ENCODE peak calls at places on chromosomes 1 and 21, in six cellular contexts. A is skeletal muscle cell; N is activated naive CD4-positive, alpha-beta T cell; T is A172; L is heart right ventricle; P is NCI-H1694. V is an unnamed sample.

GRCh38 chr1:154547333-154547732 is 11.1 kb downstream of the UBE2Q1 start:
- DNase-seq in T (no peak), L (no peak), P (no peak), N (no peak), A (no peak), V (no peak)

GRCh38 chr1:98457212-98457611 is 204.3 kb upstream of the SNX7 start:
- DNase-seq in T (no peak), A (no peak), N (no peak), P (no peak), L (no peak), V (no peak)

GRCh38 chr1:8015809-8016165 is 10.3 kb downstream of the ERRFI1 start:
- DNase-seq in P (no peak), T (no peak), N (no peak), A (no peak), L (no peak), V (peak; percentile 15)

GRCh38 chr21:37792046-37792445 is 124.2 kb downstream of the KCNJ6 start:
- DNase-seq in T (no peak), N (no peak), A (peak; percentile 26), L (no peak), P (no peak), V (no peak)

GRCh38 chr1:233440952-233441401 is 113.5 kb downstream of the MAP3K21 start:
- DNase-seq in N (no peak), A (peak; percentile 14), T (peak; percentile 82), L (peak; percentile 7), P (peak; percentile 83), V (peak; percentile 51)

GRCh38 chr1:150106331-150106730 is 38.8 kb downstream of the VPS45 start:
- DNase-seq in A (no peak), N (no peak), T (no peak), P (no peak), L (no peak), V (no peak)

GRCh38 chr1:2803086-2803930 is 1.8 kb upstream of the TTC34 start:
- DNase-seq in P (no peak), N (no peak), L (no peak), A (no peak), T (no peak), V (no peak)

GRCh38 chr1:22889213-22889827 is 83.3 kb downstream of the LACTBL1 start:
- DNase-seq in N (no peak), L (no peak), P (peak; percentile 14), T (peak; percentile 16), A (no peak), V (peak; percentile 33)

GRCh38 chr1:224623743-224624333 is 7.7 kb downstream of the CNIH3 start:
- DNase-seq in P (no peak), A (peak; percentile 83), L (no peak), T (peak; percentile 100), N (peak; percentile 15), V (peak; percentile 90)

GRCh38 chr1:178702141-178702540 is 22.9 kb upstream of the RALGPS2 start:
- DNase-seq in P (no peak), A (no peak), N (no peak), L (no peak), T (no peak), V (no peak)

GRCh38 chr1:203028067-203028783 is 1.9 kb downstream of the PPFIA4 start:
- DNase-seq in L (no peak), P (no peak), A (no peak), N (no peak), T (no peak), V (no peak)

GRCh38 chr1:108747128-108747827 is 804 bp downstream of the STXBP3 start:
- DNase-seq in T (peak; percentile 83), A (peak; percentile 56), L (peak; percentile 82), P (peak; percentile 11), N (no peak), V (peak; percentile 90)

GRCh38 chr1:28392027-28392652 is 22.6 kb downstream of the PHACTR4 start:
- DNase-seq in T (peak; percentile 61), P (no peak), L (no peak), A (peak; percentile 62), N (no peak), V (peak; percentile 62)

GRCh38 chr1:34685225-34685624 is 69.6 kb upstream of the GJB5 start:
- DNase-seq in A (no peak), N (no peak), P (no peak), T (no peak), L (no peak), V (no peak)

GRCh38 chr1:214316597-214316996 is 35.6 kb downstream of the SMYD2 start:
- DNase-seq in P (no peak), T (peak; percentile 73), N (no peak), A (no peak), L (peak; percentile 50), V (peak; percentile 44)

GRCh38 chr1:82806133-82806532 is 1005.4 kb downstream of the ADGRL2 start:
- DNase-seq in P (no peak), A (no peak), N (no peak), T (no peak), L (no peak), V (no peak)

GRCh38 chr1:204863024-204863423 is 7.6 kb upstream of the NFASC start:
- DNase-seq in A (no peak), T (no peak), L (peak; percentile 25), N (no peak), P (no peak), V (no peak)

GRCh38 chr1:3444736-3445135 is 9.7 kb upstream of the ARHGEF16 start:
- DNase-seq in N (no peak), P (no peak), L (no peak), A (no peak), T (no peak), V (no peak)

GRCh38 chr21:36120304-36120902 is 14.5 kb upstream of the CBR3 start:
- DNase-seq in T (no peak), N (no peak), L (no peak), A (no peak), P (no peak), V (no peak)

GRCh38 chr21:29205988-29206387 is 75.5 kb downstream of the MAP3K7CL start:
- DNase-seq in T (no peak), N (no peak), A (no peak), P (no peak), L (no peak), V (no peak)

GRCh38 chr1:212260557-212261342 is 24.5 kb upstream of the PPP2R5A start:
- DNase-seq in P (no peak), L (no peak), A (no peak), T (peak; percentile 77), N (no peak), V (peak; percentile 74)

GRCh38 chr1:22868331-22868730 is 104.3 kb downstream of the LACTBL1 start:
- DNase-seq in L (no peak), T (no peak), N (no peak), P (no peak), A (no peak), V (no peak)

GRCh38 chr1:203765029-203765837 is at the start of gene LAX1:
- DNase-seq in L (no peak), A (no peak), N (peak; percentile 43), P (no peak), T (no peak), V (no peak)

V was measured in kidney glomerular epithelial cell.